ENCODE peak calls at places on chromosomes 5 and 9, in eight cellular contexts. V is NT2/D1; D is activated CD8-positive, alpha-beta memory T cell treated with anti-CD3 and anti-CD28 coated beads for 48 hours; C is cardiac muscle cell; S is activated gamma-delta T cell treated with anti-CD3 and anti-CD28 coated beads, Interleukin-2, amount 50 U/mL, for 16 hours; I is stomach; J is small intestine; L is activated CD4-positive, alpha-beta T cell treated with anti-CD3 and anti-CD28 coated beads, Interleukin-2, amount 50 U/mL, for 48 hours. A is an unnamed sample.
A peak's percentile ranks its signal among the peaks of the same experiment; 100 is the strongest.

GRCh38 chr5:133297293-133297692 is 245.5 kb downstream of the HSPA4 start:
- DNase-seq in V (no peak), D (no peak), C (no peak), S (no peak), I (no peak), J (no peak), L (no peak), A (no peak)

GRCh38 chr9:99105152-99106043 is 485 bp downstream of the TGFBR1 start:
- DNase-seq in V (peak; percentile 20), D (peak; percentile 45), C (peak; percentile 86), S (peak; percentile 25), I (peak; percentile 82), J (peak; percentile 71), L (peak; percentile 58), A (peak; percentile 69)

GRCh38 chr5:147234825-147235635 is at the start of gene STK32A:
- DNase-seq in V (peak; percentile 54), D (no peak), C (peak; percentile 25), S (no peak), I (peak; percentile 75), J (peak; percentile 5), L (no peak), A (no peak)

GRCh38 chr5:2508514-2508913 is 243.0 kb downstream of the IRX2 start:
- DNase-seq in V (no peak), D (no peak), C (no peak), S (no peak), I (no peak), J (no peak), L (no peak), A (no peak)

GRCh38 chr5:75243510-75243909 is 6.8 kb upstream of the ANKRD31 start:
- DNase-seq in V (no peak), D (no peak), C (no peak), S (no peak), I (no peak), J (no peak), L (no peak), A (no peak)

GRCh38 chr9:130672933-130673615 is 8.7 kb downstream of the PRDM12 start:
- DNase-seq in V (no peak), D (no peak), C (no peak), S (no peak), I (no peak), J (no peak), L (no peak), A (no peak)

GRCh38 chr9:83744206-83744605 is 36.4 kb upstream of the UBQLN1 start:
- DNase-seq in V (no peak), D (no peak), C (no peak), S (no peak), I (no peak), J (peak; percentile 1), L (no peak), A (no peak)

GRCh38 chr9:81636280-81636653 is 53.1 kb downstream of the TLE1 start:
- DNase-seq in V (no peak), D (no peak), C (no peak), S (no peak), I (no peak), J (no peak), L (no peak), A (no peak)

GRCh38 chr9:36728651-36729520 is 156.2 kb downstream of the MELK start:
- DNase-seq in V (peak; percentile 85), D (peak; percentile 31), C (peak; percentile 87), S (peak; percentile 33), I (peak; percentile 69), J (peak; percentile 65), L (peak; percentile 85), A (peak; percentile 40)

GRCh38 chr9:121837113-121838010 is 185.9 kb downstream of the DAB2IP start:
- DNase-seq in V (no peak), D (no peak), C (peak; percentile 37), S (no peak), I (peak; percentile 15), J (no peak), L (no peak), A (no peak)

GRCh38 chr5:54438601-54439399 is 16.7 kb upstream of the HSPB3 start:
- DNase-seq in V (no peak), D (no peak), C (no peak), S (no peak), I (no peak), J (no peak), L (no peak), A (peak; percentile 3)

GRCh38 chr9:101333490-101333889 is 51.3 kb downstream of the BAAT start:
- DNase-seq in V (no peak), D (no peak), C (no peak), S (no peak), I (no peak), J (no peak), L (no peak), A (no peak)

GRCh38 chr9:33480094-33480493 is 6.4 kb upstream of the NOL6 start:
- DNase-seq in V (no peak), D (no peak), C (no peak), S (no peak), I (no peak), J (no peak), L (no peak), A (no peak)

GRCh38 chr9:111828193-111828592 is 33.5 kb upstream of the SHOC1 start:
- DNase-seq in V (no peak), D (no peak), C (peak; percentile 47), S (no peak), I (no peak), J (no peak), L (no peak), A (no peak)

GRCh38 chr5:10999714-11000113 is 238.7 kb upstream of the DAP start:
- DNase-seq in V (no peak), D (no peak), C (no peak), S (no peak), I (no peak), J (no peak), L (no peak), A (no peak)

GRCh38 chr5:151038292-151038745 is 17.9 kb downstream of the GPX3 start:
- DNase-seq in V (no peak), D (no peak), C (no peak), S (no peak), I (no peak), J (no peak), L (no peak), A (no peak)

GRCh38 chr5:79560774-79561524 is 47.0 kb upstream of the HOMER1 start:
- DNase-seq in V (no peak), D (no peak), C (peak; percentile 11), S (no peak), I (no peak), J (no peak), L (peak; percentile 34), A (no peak)

GRCh38 chr5:73692166-73692640 is 66.2 kb downstream of the ARHGEF28 start:
- DNase-seq in V (no peak), D (no peak), C (peak; percentile 42), S (no peak), I (no peak), J (no peak), L (no peak), A (no peak)

GRCh38 chr5:96198673-96199072 is 234.4 kb downstream of the PCSK1 start:
- DNase-seq in V (no peak), D (no peak), C (peak; percentile 33), S (no peak), I (no peak), J (no peak), L (no peak), A (no peak)

GRCh38 chr9:36729902-36730301 is 157.2 kb downstream of the MELK start:
- DNase-seq in V (no peak), D (no peak), C (no peak), S (no peak), I (no peak), J (no peak), L (no peak), A (no peak)

GRCh38 chr5:154708845-154709244 is 46.3 kb upstream of the LARP1 start:
- DNase-seq in V (no peak), D (no peak), C (no peak), S (no peak), I (no peak), J (no peak), L (no peak), A (no peak)

GRCh38 chr9:109274768-109275596 is 45.9 kb downstream of the EPB41L4B start:
- DNase-seq in V (no peak), D (no peak), C (no peak), S (no peak), I (no peak), J (peak; percentile 86), L (no peak), A (no peak)

GRCh38 chr5:175516933-175517823 is 38.8 kb downstream of the SFXN1 start:
- DNase-seq in V (no peak), D (no peak), C (peak; percentile 18), S (no peak), I (no peak), J (no peak), L (peak; percentile 33), A (no peak)

GRCh38 chr9:124012368-124013262 is 1.0 kb downstream of the LHX2 start:
- DNase-seq in V (no peak), D (no peak), C (no peak), S (no peak), I (no peak), J (no peak), L (no peak), A (no peak)

GRCh38 chr9:136201609-136202448 is 3.1 kb downstream of the LHX3 start:
- DNase-seq in V (no peak), D (no peak), C (peak; percentile 16), S (no peak), I (no peak), J (no peak), L (no peak), A (no peak)

GRCh38 chr5:143693691-143694252 is 118.2 kb upstream of the HMHB1 start:
- DNase-seq in V (no peak), D (no peak), C (no peak), S (no peak), I (no peak), J (peak; percentile 44), L (no peak), A (no peak)

GRCh38 chr5:181233436-181234115 is 10.1 kb downstream of the RACK1 start:
- DNase-seq in V (no peak), D (no peak), C (no peak), S (no peak), I (no peak), J (no peak), L (no peak), A (no peak)

GRCh38 chr5:107501965-107502691 is 168.6 kb downstream of the EFNA5 start:
- DNase-seq in V (no peak), D (no peak), C (peak; percentile 59), S (no peak), I (no peak), J (no peak), L (no peak), A (no peak)

GRCh38 chr9:90044263-90044662 is 439.5 kb downstream of the GADD45G start:
- DNase-seq in V (no peak), D (no peak), C (no peak), S (no peak), I (no peak), J (no peak), L (no peak), A (no peak)

GRCh38 chr9:122546196-122546595 is 6.7 kb upstream of the OR1N2 start:
- DNase-seq in V (no peak), D (no peak), C (no peak), S (no peak), I (no peak), J (no peak), L (no peak), A (no peak)

GRCh38 chr9:117744856-117745389 is 40.7 kb downstream of the TLR4 start:
- DNase-seq in V (no peak), D (no peak), C (peak; percentile 18), S (no peak), I (no peak), J (no peak), L (no peak), A (peak; percentile 27)

GRCh38 chr5:136228358-136228757 is 35.4 kb upstream of the SMIM32 start:
- DNase-seq in V (no peak), D (no peak), C (no peak), S (no peak), I (no peak), J (no peak), L (no peak), A (no peak)